ENCODE peak calls at places on chromosomes 16 and 17, in nine cellular contexts. R, U, M, K, D, V, I, S and F are unnamed samples.

GRCh38 chr17:5249615-5250014 is 15.0 kb upstream of the SCIMP start:
- DNase-seq in S (peak), D (peak), I (peak), K (peak), R (peak), U (no peak), V (peak), M (no peak), F (peak)

GRCh38 chr16:46607529-46607928 is 13.7 kb downstream of the SHCBP1 start:
- DNase-seq in M (no peak), U (no peak), R (no peak), D (peak), S (no peak), K (no peak), V (no peak), I (peak), F (no peak)

GRCh38 chr17:7405882-7406825 is 1.5 kb upstream of the NLGN2 start:
- DNase-seq in S (no peak), D (no peak), R (no peak), V (no peak), I (no peak), U (no peak), K (no peak), M (peak), F (no peak)

GRCh38 chr16:67562526-67562917 is at the start of gene CTCF:
- DNase-seq in K (peak), V (peak), U (no peak), S (no peak), R (peak), D (peak), I (peak), M (no peak), F (peak)

GRCh38 chr17:38715216-38715943 is 10.3 kb downstream of the MLLT6 start:
- DNase-seq in V (no peak), I (no peak), K (no peak), D (no peak), M (no peak), S (no peak), R (no peak), U (no peak), F (no peak)

GRCh38 chr17:51653902-51654301 is 393.6 kb downstream of the UTP18 start:
- DNase-seq in D (no peak), M (no peak), S (no peak), R (no peak), I (no peak), V (peak), K (no peak), U (no peak), F (no peak)

GRCh38 chr16:11020388-11020787 is 76.0 kb downstream of the CLEC16A start:
- DNase-seq in K (no peak), S (no peak), D (no peak), U (no peak), M (no peak), I (no peak), R (no peak), V (no peak), F (no peak)

GRCh38 chr16:84093879-84094270 is 22.9 kb downstream of the MBTPS1 start:
- DNase-seq in I (no peak), V (no peak), K (no peak), S (no peak), U (no peak), D (no peak), R (no peak), M (no peak), F (no peak)

GRCh38 chr16:73531021-73531420 is 483.1 kb upstream of the ZFHX3 start:
- DNase-seq in M (no peak), I (no peak), U (no peak), V (no peak), R (no peak), K (no peak), D (no peak), S (no peak), F (no peak)

GRCh38 chr16:84754353-84754856 is 54.6 kb downstream of the USP10 start:
- DNase-seq in D (peak), R (peak), I (peak), U (peak), V (peak), S (no peak), M (no peak), K (peak), F (peak)

GRCh38 chr17:77892469-77893143 is 65.9 kb upstream of the TNRC6C start:
- DNase-seq in S (no peak), R (no peak), U (no peak), M (peak), K (peak), I (peak), V (peak), D (peak), F (no peak)

GRCh38 chr16:82133798-82134197 is 36.2 kb downstream of the MPHOSPH6 start:
- DNase-seq in M (no peak), U (no peak), I (no peak), K (no peak), V (no peak), S (no peak), D (no peak), R (no peak), F (no peak)

GRCh38 chr17:38730526-38731379 is 612 bp downstream of the CISD3 start:
- DNase-seq in D (no peak), M (peak), I (peak), R (peak), V (peak), S (no peak), U (no peak), K (peak), F (peak)

GRCh38 chr17:55421179-55421934 is at the start of gene MMD:
- DNase-seq in D (peak), R (no peak), I (no peak), M (peak), V (peak), U (no peak), S (no peak), K (peak), F (peak)

GRCh38 chr17:48559609-48560451 is 14.9 kb upstream of the HOXB2 start:
- DNase-seq in U (no peak), K (no peak), R (no peak), D (no peak), M (no peak), S (no peak), V (no peak), I (no peak), F (no peak)

GRCh38 chr16:9012848-9013507 is 49.3 kb upstream of the USP7 start:
- DNase-seq in S (no peak), R (no peak), I (no peak), V (peak), U (no peak), D (peak), K (no peak), M (no peak), F (no peak)

GRCh38 chr17:16486373-16487250 is 5.4 kb downstream of the LRRC75A start:
- DNase-seq in I (no peak), R (peak), S (no peak), K (peak), M (peak), D (no peak), U (no peak), V (peak), F (peak)

GRCh38 chr16:86519649-86520316 is 9.5 kb downstream of the FOXF1 start:
- DNase-seq in K (peak), M (no peak), S (no peak), V (peak), U (no peak), D (peak), R (peak), I (peak), F (peak)

DNA sequence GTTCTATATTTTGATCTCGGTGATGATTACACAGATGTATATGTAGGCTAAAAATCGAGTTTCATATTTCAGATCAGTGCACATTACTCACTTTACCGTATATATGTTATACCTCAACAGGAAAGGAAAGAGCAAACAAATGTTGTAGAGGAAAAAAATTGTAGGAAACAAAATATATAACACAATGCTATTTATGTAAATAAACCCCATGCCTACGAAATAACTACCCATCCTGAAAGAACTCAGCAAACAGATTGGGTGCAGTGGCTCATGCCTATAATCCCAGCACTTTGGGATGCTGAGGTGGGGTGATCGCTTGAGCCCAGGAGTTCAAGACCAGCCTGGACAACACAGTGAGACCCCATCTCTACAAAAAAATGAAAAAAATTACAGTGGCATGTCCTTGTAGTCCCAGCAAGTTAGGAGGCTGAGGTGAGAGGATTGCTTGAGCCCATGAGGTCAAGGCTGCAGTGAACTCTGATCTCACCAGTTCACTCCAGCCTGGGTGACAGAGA is 18.0 kb upstream of the ETV4 start:
- DNase-seq in U (no peak), V (no peak), I (no peak), K (no peak), M (no peak), S (no peak), D (no peak), R (no peak), F (no peak)
- TF ChIP-seq POLR2AphosphoS5 in U (no peak), V (no peak), I (no peak), K (no peak), M (no peak), S (no peak), D (no peak), R (no peak), F (no peak)

DNA sequence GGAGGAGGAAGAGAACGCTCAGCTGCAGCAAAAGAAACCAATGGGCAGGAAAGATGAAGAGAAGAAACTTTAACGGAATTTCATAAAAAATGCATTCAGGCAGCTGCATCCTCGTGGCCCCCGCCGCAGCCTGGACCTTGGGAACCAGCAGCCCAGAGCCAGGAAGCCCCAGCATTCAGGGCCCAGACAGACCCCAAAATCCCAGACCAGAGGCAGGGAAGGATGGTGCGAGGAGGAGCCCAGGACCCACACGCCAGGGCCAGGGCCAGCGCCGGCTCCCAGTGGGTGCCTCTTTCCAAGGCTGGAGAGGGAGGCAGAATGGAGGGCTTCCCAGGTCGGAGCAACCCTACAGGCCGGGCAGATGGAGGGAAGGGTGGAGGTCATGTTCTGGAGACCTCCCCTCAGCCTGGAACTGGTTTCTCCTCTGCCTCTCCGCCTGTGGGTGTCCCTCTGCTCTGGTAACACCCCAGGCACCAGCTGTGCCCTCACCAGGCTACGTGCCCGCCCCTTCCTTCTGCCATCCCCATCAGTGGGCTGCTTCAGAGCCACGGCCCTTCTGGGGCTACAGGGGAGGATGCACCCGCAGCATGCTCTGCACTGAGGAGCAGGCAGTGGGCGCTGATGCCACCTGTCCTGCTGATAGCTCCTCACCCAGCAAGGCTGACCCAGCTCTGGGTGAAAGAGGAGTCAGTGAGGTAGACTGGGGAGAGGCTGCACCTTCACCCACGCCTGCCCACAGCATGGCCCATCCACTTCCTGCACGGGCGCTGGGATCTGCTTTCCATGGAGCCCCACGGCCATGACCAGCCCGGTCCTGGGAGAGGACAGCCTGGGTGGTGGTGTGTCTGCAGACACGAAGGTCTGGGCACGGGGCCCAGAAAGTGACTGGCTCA is 1.2 kb upstream of the MIF4GD start:
- DNase-seq in V (peak), M (no peak), U (no peak), I (no peak), R (no peak), K (peak), D (no peak), S (no peak), F (no peak)
- TF ChIP-seq EP300 in V (no peak), M (no peak), U (no peak), I (no peak), R (no peak), K (no peak), D (no peak), S (no peak), F (no peak)

GRCh38 chr17:17710355-17710727 is 29.1 kb downstream of the RAI1 start:
- DNase-seq in U (no peak), V (no peak), S (no peak), I (no peak), K (no peak), D (no peak), R (no peak), M (no peak), F (no peak)

GRCh38 chr17:17712268-17712924 is 31.1 kb downstream of the RAI1 start:
- DNase-seq in V (no peak), K (no peak), I (no peak), R (no peak), M (no peak), U (peak), D (no peak), S (no peak), F (no peak)

GRCh38 chr17:17711708-17712141 is 30.5 kb downstream of the RAI1 start:
- DNase-seq in R (peak), S (no peak), I (peak), M (no peak), K (no peak), U (no peak), D (no peak), V (peak), F (no peak)

GRCh38 chr17:17709815-17710321 is 28.6 kb downstream of the RAI1 start:
- DNase-seq in D (no peak), U (no peak), K (no peak), M (no peak), I (no peak), V (no peak), R (no peak), S (no peak), F (no peak)

GRCh38 chr17:17710728-17711541 is 29.7 kb downstream of the RAI1 start:
- DNase-seq in U (no peak), K (peak), I (peak), M (no peak), S (no peak), V (peak), D (no peak), R (peak), F (peak)
- TF ChIP-seq POLR2AphosphoS5 in U (no peak), K (peak), I (no peak), M (no peak), S (peak), V (peak), D (no peak), R (peak), F (peak)

GRCh38 chr16:31200821-31201510 is 1.6 kb downstream of the PYCARD start:
- DNase-seq in V (no peak), I (no peak), K (no peak), S (no peak), R (no peak), M (no peak), U (no peak), D (peak), F (no peak)
- TF ChIP-seq EP300 in V (no peak), I (no peak), K (no peak), S (no peak), R (no peak), M (no peak), U (no peak), D (no peak), F (no peak)

GRCh38 chr16:24516900-24517669 is 22.3 kb upstream of the RBBP6 start:
- DNase-seq in S (peak), K (peak), R (peak), U (peak), I (peak), V (peak), M (peak), D (peak), F (peak)
- TF ChIP-seq POLR2AphosphoS5 in S (peak), K (no peak), R (peak), U (no peak), I (no peak), V (no peak), M (no peak), D (no peak), F (no peak)

GRCh38 chr17:19955099-19955498 is 22.5 kb downstream of the AKAP10 start:
- DNase-seq in S (no peak), I (no peak), V (no peak), M (no peak), D (no peak), K (no peak), R (no peak), U (no peak), F (no peak)

DNA sequence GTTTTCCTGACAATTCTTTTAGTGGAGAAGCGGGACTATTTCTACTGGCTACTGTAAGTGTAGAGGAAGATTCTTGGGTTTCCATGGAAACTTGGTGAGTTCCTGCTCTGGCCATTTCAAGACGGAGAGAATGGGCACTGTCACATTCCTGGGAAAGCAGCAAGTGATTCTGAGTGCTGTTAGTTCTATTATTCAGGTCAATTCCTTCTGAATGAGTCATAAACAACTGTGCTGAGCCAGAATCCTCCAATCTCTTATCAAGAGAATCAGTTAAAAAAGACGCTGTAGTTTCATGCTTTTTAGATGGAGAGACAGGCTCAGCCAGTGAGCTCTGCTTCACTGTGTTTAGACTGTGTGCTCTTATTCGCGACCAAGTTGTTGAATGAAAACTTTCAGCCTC is 19.6 kb downstream of the AKAP10 start:
- DNase-seq in K (no peak), S (no peak), U (no peak), R (no peak), M (no peak), D (no peak), I (peak), V (peak), F (no peak)
- TF ChIP-seq EP300 in K (no peak), S (no peak), U (no peak), R (no peak), M (no peak), D (no peak), I (no peak), V (no peak), F (no peak)